ENCODE peak calls at places on chromosomes 16 and 17, in seven cellular contexts. O is cardiac fibroblast, D is retinal pigment epithelial cell, B is left lung, G is mucosa of descending colon, N is endothelial cell, W is Caco-2. Y is an unnamed sample.
A peak's percentile ranks its signal among the peaks of the same experiment; 100 is the strongest.

GRCh38 chr17:65359016-65359415 is 202.4 kb downstream of the AXIN2 start:
- DNase-seq in O (peak; percentile 88), G (no peak), B (no peak), D (peak; percentile 42), W (no peak), N (no peak), Y (no peak)

GRCh38 chr17:59669411-59669810 is 37.8 kb downstream of the PTRH2 start:
- DNase-seq in W (no peak), O (no peak), N (no peak), D (no peak), B (no peak), G (no peak), Y (no peak)

GRCh38 chr16:11580451-11581086 is 6.2 kb downstream of the LITAF start:
- DNase-seq in W (no peak), G (peak; percentile 40), N (no peak), D (no peak), B (no peak), O (no peak), Y (no peak)

GRCh38 chr16:23509763-23510153 is 536 bp downstream of the GGA2 start:
- DNase-seq in D (peak; percentile 86), W (no peak), N (peak; percentile 21), O (peak; percentile 37), G (no peak), B (no peak), Y (no peak)

GRCh38 chr17:42659079-42659931 is at the start of gene TUBG2:
- DNase-seq in N (peak; percentile 86), W (peak; percentile 96), G (peak; percentile 86), O (peak; percentile 88), D (peak; percentile 54), B (peak; percentile 90), Y (peak; percentile 94)

GRCh38 chr16:20763461-20764232 is at the start of gene ACSM3:
- DNase-seq in B (peak; percentile 81), N (no peak), D (no peak), G (no peak), W (peak; percentile 93), O (peak; percentile 79), Y (no peak)

GRCh38 chr17:49659983-49660382 is 17.9 kb downstream of the SPOP start:
- DNase-seq in G (no peak), N (no peak), O (no peak), D (no peak), W (no peak), B (no peak), Y (no peak)

GRCh38 chr16:84823926-84824325 is 4.1 kb downstream of the CRISPLD2 start:
- DNase-seq in W (no peak), B (no peak), N (no peak), G (no peak), D (no peak), O (no peak), Y (no peak)

GRCh38 chr16:9176547-9177418 is 85.3 kb downstream of the HAPSTR1 start:
- DNase-seq in N (no peak), W (no peak), G (no peak), D (no peak), O (no peak), B (no peak), Y (no peak)

GRCh38 chr17:59418732-59419166 is 87.3 kb downstream of the YPEL2 start:
- DNase-seq in G (no peak), D (no peak), B (no peak), O (no peak), N (no peak), W (no peak), Y (no peak)

GRCh38 chr17:1027044-1027443 is 30.1 kb downstream of the TIMM22 start:
- DNase-seq in G (no peak), O (no peak), D (no peak), B (no peak), N (no peak), W (no peak), Y (no peak)

GRCh38 chr16:88284101-88284500 is 98.7 kb upstream of the ZNF469 start:
- DNase-seq in W (no peak), G (peak; percentile 7), N (no peak), O (no peak), B (no peak), D (no peak), Y (peak; percentile 37)

GRCh38 chr17:81247339-81247990 is 8.3 kb downstream of the NDUFAF8 start:
- DNase-seq in W (no peak), O (no peak), D (no peak), N (no peak), G (no peak), B (no peak), Y (no peak)

GRCh38 chr17:9285602-9286001 is 264.3 kb downstream of the NTN1 start:
- DNase-seq in D (no peak), O (no peak), G (no peak), W (no peak), N (no peak), B (no peak), Y (no peak)

GRCh38 chr16:4649744-4650442 is 25.3 kb downstream of the MGRN1 start:
- DNase-seq in B (no peak), G (no peak), W (no peak), D (no peak), N (no peak), O (no peak), Y (no peak)

GRCh38 chr17:77375917-77376651 is 235.3 kb downstream of the SEC14L1 start:
- DNase-seq in G (peak; percentile 86), B (no peak), D (no peak), N (no peak), O (peak; percentile 61), W (no peak), Y (no peak)

GRCh38 chr17:56777859-56778258 is 55.9 kb downstream of the C17orf67 start:
- DNase-seq in B (no peak), W (no peak), N (no peak), G (no peak), D (no peak), O (no peak), Y (no peak)

GRCh38 chr16:61007694-61008093 is 1028.5 kb downstream of the CDH8 start:
- DNase-seq in D (no peak), G (no peak), B (no peak), O (no peak), N (no peak), W (no peak), Y (no peak)
- TF ChIP-seq CTCF in D (no peak), G (no peak), B (no peak), O (no peak), N (no peak), W (peak; percentile 12), Y (peak; percentile 22)

DNA sequence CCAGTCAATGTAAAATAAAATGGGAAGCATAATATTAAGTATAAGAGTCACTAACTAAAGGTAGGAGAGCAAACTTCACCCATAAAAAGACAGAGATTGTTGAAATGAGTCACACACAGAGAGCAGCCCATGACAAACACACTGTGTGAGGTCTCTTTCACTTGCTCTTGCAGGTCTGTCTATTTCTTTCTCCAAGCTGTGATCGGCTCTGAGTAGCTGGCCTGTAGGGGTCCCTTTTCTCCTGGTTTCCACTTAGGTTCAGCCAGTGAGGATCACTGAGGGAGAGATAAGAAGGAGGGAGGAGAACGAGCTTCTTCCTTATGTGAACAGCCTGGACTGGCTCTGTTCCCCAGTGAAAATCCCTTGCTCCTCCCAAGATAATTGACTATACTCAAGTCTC is 133.7 kb upstream of the HS3ST3A1 start:
- DNase-seq in W (no peak), D (no peak), G (no peak), O (peak; percentile 25), B (no peak), N (no peak), Y (no peak)
- TF ChIP-seq CTCF in W (no peak), D (no peak), G (no peak), O (no peak), B (no peak), N (no peak), Y (no peak)

GRCh38 chr17:50863931-50864330 is 2.2 kb downstream of the TOB1 start:
- DNase-seq in O (no peak), G (no peak), W (no peak), N (no peak), D (no peak), B (no peak), Y (no peak)

GRCh38 chr17:50864747-50865059 is 1.5 kb downstream of the TOB1 start:
- DNase-seq in O (no peak), W (no peak), D (no peak), G (no peak), B (no peak), N (no peak), Y (no peak)

GRCh38 chr17:50861334-50861676 is 4.8 kb downstream of the TOB1 start:
- DNase-seq in W (no peak), G (no peak), B (no peak), N (no peak), O (no peak), D (no peak), Y (no peak)

GRCh38 chr17:50863221-50863843 is 2.8 kb downstream of the TOB1 start:
- DNase-seq in N (peak; percentile 63), G (no peak), D (no peak), B (peak; percentile 58), W (peak; percentile 77), O (peak; percentile 60), Y (no peak)

DNA sequence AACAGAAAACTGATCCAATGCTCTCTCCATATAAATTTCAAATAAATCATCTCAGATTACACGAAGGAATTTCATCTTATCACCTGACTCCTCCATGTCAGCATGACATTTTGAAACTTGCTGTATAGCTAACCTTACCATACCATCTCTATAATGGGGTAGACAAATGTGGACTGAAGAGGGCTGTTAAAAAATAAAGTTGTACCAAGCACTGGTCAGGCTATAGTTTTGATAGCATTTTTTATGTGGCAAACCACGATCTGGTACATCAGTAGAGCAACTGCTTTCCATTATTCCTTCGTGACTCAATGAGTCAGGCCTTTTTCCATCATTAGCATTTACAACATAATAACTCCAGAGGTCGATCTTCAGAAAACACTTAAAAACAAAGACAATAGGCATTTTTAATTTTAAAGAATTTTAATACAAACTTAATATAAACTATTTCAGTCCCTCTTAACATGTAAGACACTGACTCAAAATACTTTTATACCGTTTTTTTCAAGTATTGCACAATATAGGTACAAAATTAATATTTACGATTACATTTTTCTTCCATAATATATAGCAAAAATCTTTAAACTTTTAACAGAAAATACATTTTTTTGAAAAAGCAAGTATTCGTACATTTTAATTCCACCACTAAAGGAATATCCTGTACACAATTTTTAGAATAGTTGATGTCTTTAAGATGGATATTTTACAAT is 4.2 kb downstream of the TOB1 start:
- DNase-seq in B (no peak), G (no peak), O (no peak), D (no peak), W (no peak), N (no peak), Y (no peak)
- TF ChIP-seq CTCF in B (no peak), G (no peak), O (no peak), D (no peak), W (no peak), N (no peak), Y (no peak)

GRCh38 chr16:53757971-53758609 is 54.1 kb downstream of the FTO start:
- DNase-seq in G (no peak), N (no peak), D (no peak), B (no peak), W (no peak), O (no peak), Y (no peak)

GRCh38 chr16:53752566-53752965 is 48.6 kb downstream of the FTO start:
- DNase-seq in D (no peak), N (no peak), W (no peak), O (no peak), G (no peak), B (no peak), Y (no peak)

GRCh38 chr16:53753431-53753830 is 49.5 kb downstream of the FTO start:
- DNase-seq in G (no peak), N (no peak), O (no peak), W (no peak), D (no peak), B (no peak), Y (no peak)

GRCh38 chr16:53756329-53756996 is 52.5 kb downstream of the FTO start:
- DNase-seq in G (no peak), B (no peak), O (no peak), D (no peak), N (no peak), W (no peak), Y (no peak)

GRCh38 chr16:53754938-53755910 is 51.3 kb downstream of the FTO start:
- DNase-seq in B (no peak), D (peak; percentile 40), W (peak; percentile 85), N (no peak), G (peak; percentile 71), O (peak; percentile 75), Y (no peak)
- TF ChIP-seq CTCF in B (no peak), D (no peak), W (no peak), N (no peak), G (no peak), O (no peak), Y (no peak)